ENCODE peak calls at places on chromosomes 4 and X, in nine cellular contexts. H is mucosa of descending colon, A is epithelial cell of esophagus, P is IMR-90, G is BE2C, K is cardiac muscle cell, M is aorta, E is lower leg skin, Q is fibroblast of lung. D is an unnamed sample.

GRCh38 chr4:25842229-25842840 is 20.5 kb downstream of the SEL1L3 start:
- DNase-seq in H (no peak), A (no peak), P (no peak), G (no peak), K (peak; percentile 7), M (no peak), E (no peak), Q (no peak), D (peak; percentile 41)

GRCh38 chrX:114841051-114841450 is 176.4 kb downstream of the IL13RA2 start:
- DNase-seq in H (no peak), A (peak; percentile 0), P (peak; percentile 0), G (no peak), K (no peak), M (no peak), E (no peak), Q (no peak), D (no peak)

GRCh38 chrX:70089575-70090297 is 27.5 kb downstream of the OTUD6A start:
- DNase-seq in H (no peak), A (peak; percentile 7), P (peak; percentile 62), G (no peak), K (no peak), M (no peak), E (no peak), Q (peak; percentile 5), D (no peak)

GRCh38 chr4:103197765-103198110 is 405 bp downstream of the CENPE start:
- DNase-seq in H (no peak), A (no peak), P (no peak), G (no peak), K (no peak), M (no peak), E (no peak), Q (no peak), D (no peak)

GRCh38 chrX:24242649-24243556 is 71.0 kb downstream of the SUPT20HL2 start:
- DNase-seq in H (no peak), A (no peak), P (peak; percentile 63), G (no peak), K (no peak), M (no peak), E (peak; percentile 92), Q (peak; percentile 79), D (no peak)

GRCh38 chr4:66357316-66357715 is 687.0 kb upstream of the EPHA5 start:
- DNase-seq in H (no peak), A (no peak), P (peak; percentile 12), G (no peak), K (no peak), M (no peak), E (no peak), Q (no peak), D (no peak)

GRCh38 chrX:136159615-136160025 is 12.3 kb downstream of the FHL1 start:
- DNase-seq in H (no peak), A (no peak), P (no peak), G (no peak), K (no peak), M (no peak), E (no peak), Q (peak; percentile 37), D (no peak)

GRCh38 chrX:34332336-34332735 is 200.2 kb upstream of the FAM47A start:
- DNase-seq in H (no peak), A (no peak), P (no peak), G (no peak), K (peak; percentile 15), M (no peak), E (no peak), Q (peak; percentile 8), D (peak; percentile 27)

GRCh38 chr4:152471251-152471792 is 64.6 kb downstream of the FBXW7 start:
- DNase-seq in H (no peak), A (no peak), P (no peak), G (no peak), K (no peak), M (no peak), E (no peak), Q (no peak), D (no peak)

GRCh38 chrX:45485682-45486081 is 285.0 kb upstream of the DIPK2B start:
- DNase-seq in H (no peak), A (peak; percentile 2), P (no peak), G (no peak), K (no peak), M (no peak), E (no peak), Q (no peak), D (no peak)

GRCh38 chr4:88158360-88159136 is at the start of gene ABCG2:
- DNase-seq in H (peak; percentile 66), A (peak; percentile 68), P (peak; percentile 75), G (peak; percentile 8), K (peak; percentile 33), M (peak; percentile 85), E (no peak), Q (peak; percentile 46), D (peak; percentile 72)

GRCh38 chr4:125891597-125892258 is 577.0 kb downstream of the FAT4 start:
- DNase-seq in H (no peak), A (no peak), P (peak; percentile 98), G (no peak), K (no peak), M (no peak), E (no peak), Q (peak; percentile 90), D (no peak)

GRCh38 chr4:182809417-182810102 is 107.6 kb downstream of the DCTD start:
- DNase-seq in H (no peak), A (peak; percentile 27), P (no peak), G (no peak), K (no peak), M (no peak), E (no peak), Q (no peak), D (no peak)

DNA sequence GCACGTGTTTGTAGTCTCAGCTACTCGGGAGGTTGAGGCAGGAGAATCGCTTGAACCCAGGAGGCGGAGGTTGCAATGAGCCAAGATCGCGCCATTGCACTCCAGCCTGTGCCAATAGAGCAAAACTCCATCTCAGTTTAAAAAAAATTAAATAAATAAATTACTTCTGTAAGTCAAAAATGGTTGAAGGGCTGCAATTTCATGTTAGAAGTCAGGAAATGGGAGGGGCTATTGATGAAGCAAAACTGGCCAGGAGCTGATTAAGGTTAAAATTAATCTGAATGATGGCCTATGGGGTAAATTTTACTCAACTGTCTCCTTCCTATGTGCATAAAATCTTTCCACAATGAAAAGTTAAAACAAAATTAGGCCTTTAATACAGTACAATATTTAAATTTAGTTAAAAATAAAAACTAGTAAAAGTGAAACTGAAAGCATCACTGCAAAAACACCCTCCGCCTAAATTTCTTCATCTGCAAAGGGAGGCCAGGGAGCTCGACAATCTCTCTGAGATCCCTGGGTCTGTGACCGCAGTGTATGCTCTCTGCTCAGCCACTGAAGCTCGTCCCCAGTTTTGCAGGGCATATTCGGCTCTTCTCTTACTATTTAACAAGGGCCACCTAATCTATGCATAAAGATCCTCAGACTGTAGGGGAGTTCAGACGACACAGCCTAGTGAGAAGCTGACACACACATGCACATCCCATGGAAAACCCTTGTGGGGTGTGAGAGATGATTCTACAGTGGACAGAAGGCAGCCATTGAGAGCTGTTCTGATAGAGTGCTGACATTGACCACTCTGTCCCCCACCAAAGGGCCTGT is 57.2 kb downstream of the IRF2 start:
- DNase-seq in H (no peak), A (no peak), P (peak; percentile 14), G (no peak), K (no peak), M (no peak), E (no peak), Q (peak; percentile 42), D (no peak)
- H3K4me3 ChIP-seq in H (no peak overlapping the region), A (no peak overlapping the region), P (no peak overlapping the region), G (no peak overlapping the region), K (no peak overlapping the region), M (no peak overlapping the region), E (no peak overlapping the region), Q (peak overlapping the region; percentile 32), D (no peak overlapping the region)

DNA sequence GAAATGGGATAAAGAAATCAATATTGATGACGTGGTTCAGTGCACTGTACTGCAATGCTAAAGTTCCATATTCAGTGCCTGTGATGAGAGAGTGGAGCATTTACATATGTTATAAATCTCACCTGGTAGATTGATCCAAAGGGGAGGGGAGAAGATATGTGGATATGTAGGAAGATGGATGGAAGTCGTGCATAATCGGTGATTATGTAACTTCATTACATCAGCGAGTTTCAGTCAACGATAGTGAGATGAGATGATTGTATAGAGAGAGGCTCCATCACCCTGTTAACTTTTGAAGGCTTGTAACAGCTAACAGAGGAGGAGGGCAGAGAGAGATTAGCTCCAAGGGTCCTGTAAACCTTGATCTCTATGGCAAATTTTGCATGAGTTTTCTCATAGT is 1.8 kb downstream of the IL1RAPL1 start:
- DNase-seq in H (no peak), A (no peak), P (no peak), G (no peak), K (no peak), M (no peak), E (no peak), Q (no peak), D (no peak)
- H3K4me3 ChIP-seq in H (no peak overlapping the region), A (no peak overlapping the region), P (peak overlapping the region; percentile 63), G (no peak overlapping the region), K (peak overlapping the region; percentile 67), M (no peak overlapping the region), E (no peak overlapping the region), Q (peak overlapping the region; percentile 57), D (peak overlapping the region; percentile 81)

GRCh38 chr4:142363686-142364085 is 482.4 kb downstream of the INPP4B start:
- DNase-seq in H (no peak), A (no peak), P (no peak), G (no peak), K (no peak), M (no peak), E (no peak), Q (no peak), D (no peak)

GRCh38 chr4:142367326-142368188 is 478.5 kb downstream of the INPP4B start:
- DNase-seq in H (no peak), A (no peak), P (no peak), G (no peak), K (no peak), M (no peak), E (no peak), Q (no peak), D (no peak)

GRCh38 chr4:142369141-142369540 is 477.0 kb downstream of the INPP4B start:
- DNase-seq in H (no peak), A (no peak), P (no peak), G (no peak), K (no peak), M (no peak), E (no peak), Q (no peak), D (no peak)

GRCh38 chr4:142365386-142365785 is 480.7 kb downstream of the INPP4B start:
- DNase-seq in H (no peak), A (peak; percentile 48), P (no peak), G (no peak), K (no peak), M (no peak), E (no peak), Q (no peak), D (no peak)

DNA sequence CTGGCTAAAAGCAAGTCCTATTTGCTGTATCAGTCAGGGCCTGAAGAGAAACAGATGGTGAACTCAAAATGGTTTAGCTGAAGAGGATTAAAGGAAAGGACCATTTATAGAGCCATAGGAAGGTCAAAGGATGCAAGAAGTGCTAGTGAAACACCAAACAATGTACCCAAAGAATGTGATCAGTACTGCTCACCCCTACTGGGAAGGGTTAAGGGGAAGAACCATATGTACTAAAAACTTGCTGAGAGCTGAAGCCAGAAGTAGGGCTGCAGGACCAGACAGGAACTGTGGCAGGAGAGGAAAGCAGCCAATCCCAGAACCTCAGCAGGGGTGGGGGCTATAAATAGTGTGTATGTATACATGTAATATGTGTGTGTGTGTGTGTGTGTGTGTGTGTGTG is 479.3 kb downstream of the INPP4B start:
- DNase-seq in H (no peak), A (no peak), P (no peak), G (no peak), K (no peak), M (no peak), E (no peak), Q (peak; percentile 72), D (peak; percentile 44)
- H3K4me3 ChIP-seq in H (no peak overlapping the region), A (no peak overlapping the region), P (no peak overlapping the region), G (no peak overlapping the region), K (no peak overlapping the region), M (no peak overlapping the region), E (no peak overlapping the region), Q (no peak overlapping the region), D (no peak overlapping the region)

GRCh38 chr4:129455462-129455861 is 359.5 kb downstream of the C4orf33 start:
- DNase-seq in H (no peak), A (no peak), P (no peak), G (peak; percentile 78), K (no peak), M (no peak), E (no peak), Q (no peak), D (peak; percentile 2)
- H3K4me3 ChIP-seq in H (no peak overlapping the region), A (no peak overlapping the region), P (no peak overlapping the region), G (no peak overlapping the region), K (no peak overlapping the region), M (no peak overlapping the region), E (no peak overlapping the region), Q (no peak overlapping the region), D (no peak overlapping the region)